ENCODE peak calls at places on chromosomes 5 and 9, in nine cellular contexts. B is A549, N is sigmoid colon, C is ovary, A is heart left ventricle, G is transverse colon, I is prostate gland, Y is uterus, K is HCT116. S is an unnamed sample. For H3K4me1, the result is how much of the 10 kb centered on the place peaks cover.

GRCh38 chr5:55902696-55903095 is 51.5 kb downstream of the IL31RA start:
- DNase-seq in B (no peak), N (no peak), C (no peak), A (no peak), G (no peak), I (no peak), Y (no peak), K (no peak), S (no peak)

GRCh38 chr5:58972301-58972700 is 389.4 kb downstream of the RAB3C start:
- DNase-seq in B (no peak), N (no peak), C (no peak), A (no peak), G (no peak), I (no peak), Y (no peak), K (no peak), S (no peak)

GRCh38 chr5:145554399-145554798 is 280.7 kb downstream of the PRELID2 start:
- DNase-seq in B (no peak), N (no peak), C (no peak), A (no peak), G (no peak), I (no peak), Y (no peak), K (peak), S (no peak)

GRCh38 chr9:2281031-2281802 is 266.1 kb downstream of the SMARCA2 start:
- DNase-seq in B (no peak), N (no peak), C (no peak), A (no peak), G (no peak), I (no peak), Y (no peak), K (no peak), S (no peak)

GRCh38 chr9:77679088-77679487 is 31.0 kb upstream of the GNA14 start:
- DNase-seq in B (no peak), N (no peak), C (no peak), A (no peak), G (no peak), I (no peak), Y (no peak), K (no peak), S (no peak)

GRCh38 chr9:33042528-33042927 is 17.5 kb downstream of the DNAJA1 start:
- DNase-seq in B (no peak), N (no peak), C (no peak), A (no peak), G (no peak), I (no peak), Y (no peak), K (no peak), S (no peak)

GRCh38 chr5:55324815-55325418 is 17.1 kb downstream of the MTREX start:
- DNase-seq in B (peak), N (no peak), C (no peak), A (no peak), G (no peak), I (no peak), Y (no peak), K (peak), S (no peak)

GRCh38 chr9:124377985-124378384 is 37.3 kb downstream of the PSMB7 start:
- DNase-seq in B (no peak), N (no peak), C (no peak), A (no peak), G (no peak), I (no peak), Y (no peak), K (no peak), S (no peak)

GRCh38 chr9:120985759-120986353 is 59.3 kb upstream of the TRAF1 start:
- DNase-seq in B (peak), N (no peak), C (no peak), A (peak), G (no peak), I (peak), Y (no peak), K (peak), S (no peak)

GRCh38 chr5:68247627-68248026 is 32.1 kb downstream of the PIK3R1 start:
- DNase-seq in B (no peak), N (no peak), C (no peak), A (no peak), G (no peak), I (no peak), Y (no peak), K (no peak), S (no peak)
- H3K4me1 ChIP-seq in B (under half), N (half or more), C (under half), A (half or more), G (under half), I (under half), Y (under half), K (under half), S (under half)

GRCh38 chr5:73448451-73449136 is at the start of gene FOXD1:
- DNase-seq in B (peak), N (peak), C (peak), A (peak), G (peak), I (peak), Y (peak), K (peak), S (no peak)
- TF ChIP-seq POLR2A in B (peak), N (no peak), C (no peak), A (no peak), G (no peak), I (no peak), Y (no peak), K (peak), S (no peak)

DNA sequence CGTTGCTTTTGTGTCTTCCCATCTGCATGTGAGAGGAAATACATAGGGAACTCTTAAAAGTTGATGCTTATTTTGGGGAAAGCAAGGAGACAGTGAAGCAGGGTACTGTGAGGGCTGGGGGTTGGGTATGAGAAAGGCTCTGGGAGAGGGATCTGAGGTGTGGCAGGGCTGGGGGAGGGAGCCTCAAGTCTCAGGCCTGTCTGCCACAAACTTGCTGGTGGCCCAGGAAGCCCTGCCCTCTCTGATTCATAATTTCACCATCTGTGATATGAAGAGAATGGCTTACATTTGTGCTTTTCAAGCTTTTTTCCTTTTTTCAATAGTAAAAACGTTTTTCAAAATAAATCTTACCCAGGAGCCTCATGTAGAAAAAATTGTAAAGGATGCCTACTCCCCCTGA is 89.5 kb upstream of the SAP30L start:
- DNase-seq in B (no peak), N (peak), C (no peak), A (no peak), G (no peak), I (no peak), Y (no peak), K (no peak), S (no peak)
- H3K4me1 ChIP-seq in B (half or more), N (under half), C (under half), A (under half), G (under half), I (under half), Y (under half), K (under half), S (under half)

DNA sequence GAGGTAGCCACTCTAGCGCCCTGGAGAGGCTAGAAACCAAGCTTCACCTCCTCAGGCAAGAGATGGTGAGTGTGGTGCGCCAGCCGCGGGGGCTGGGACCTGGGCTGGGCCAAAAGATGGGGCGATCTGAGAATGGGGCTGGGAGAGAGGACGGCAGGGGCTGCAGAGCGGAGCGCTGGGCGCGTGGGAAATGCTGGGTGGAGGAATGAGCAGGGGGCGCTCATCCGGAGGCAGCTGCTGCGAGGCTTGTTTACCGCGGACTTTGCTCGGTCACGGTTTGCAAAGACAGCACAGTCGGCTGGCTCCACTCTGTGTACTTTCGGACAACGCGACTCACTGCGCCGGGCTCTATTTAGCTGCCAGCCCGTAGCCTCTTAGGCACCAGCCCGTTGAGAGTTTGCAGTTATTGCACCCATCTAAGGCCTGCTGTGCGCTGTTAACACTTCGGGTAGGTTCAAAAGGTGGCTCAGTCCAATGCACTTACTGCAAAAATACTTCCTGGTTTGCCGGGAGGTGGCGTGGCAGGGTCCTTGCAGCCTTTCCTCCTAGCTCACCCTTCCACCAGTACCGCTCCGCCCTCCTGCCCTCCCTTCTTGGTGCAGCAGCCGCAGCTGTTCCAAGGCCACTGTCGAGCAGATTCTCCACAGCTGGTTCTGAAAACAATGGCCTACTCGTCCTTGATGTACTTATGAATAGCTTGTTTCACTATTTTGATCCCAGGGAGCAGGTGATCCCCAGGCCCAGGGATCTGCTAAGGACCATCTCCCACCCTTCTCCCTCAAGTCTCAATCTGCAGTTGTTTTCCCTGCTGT is 1.3 kb downstream of the LURAP1L start:
- DNase-seq in B (peak), N (peak), C (peak), A (peak), G (peak), I (peak), Y (peak), K (peak), S (peak)
- TF ChIP-seq POLR2A in B (peak), N (no peak), C (no peak), A (no peak), G (peak), I (peak), Y (no peak), K (no peak), S (no peak)

GRCh38 chr5:150765789-150766149 is 7.0 kb upstream of the DCTN4 start:
- DNase-seq in B (no peak), N (no peak), C (no peak), A (no peak), G (no peak), I (no peak), Y (no peak), K (no peak), S (no peak)

GRCh38 chr5:150766265-150766664 is 7.4 kb upstream of the DCTN4 start:
- DNase-seq in B (no peak), N (no peak), C (no peak), A (no peak), G (no peak), I (no peak), Y (no peak), K (no peak), S (no peak)

GRCh38 chr5:150765019-150765788 is 6.4 kb upstream of the DCTN4 start:
- DNase-seq in B (no peak), N (no peak), C (no peak), A (no peak), G (no peak), I (no peak), Y (no peak), K (no peak), S (no peak)

GRCh38 chr5:150763023-150763793 is 4.4 kb upstream of the DCTN4 start:
- DNase-seq in B (no peak), N (peak), C (peak), A (peak), G (peak), I (peak), Y (peak), K (no peak), S (no peak)

GRCh38 chr5:150764530-150764929 is 5.7 kb upstream of the DCTN4 start:
- DNase-seq in B (no peak), N (no peak), C (no peak), A (no peak), G (no peak), I (no peak), Y (no peak), K (no peak), S (no peak)
- H3K4me1 ChIP-seq in B (under half), N (under half), C (under half), A (under half), G (under half), I (under half), Y (under half), K (under half), S (under half)

GRCh38 chr9:859251-859650 is 17.8 kb downstream of the DMRT1 start:
- DNase-seq in B (no peak), N (no peak), C (no peak), A (no peak), G (no peak), I (no peak), Y (no peak), K (no peak), S (no peak)

GRCh38 chr9:860706-861105 is 19.2 kb downstream of the DMRT1 start:
- DNase-seq in B (no peak), N (no peak), C (no peak), A (no peak), G (no peak), I (no peak), Y (no peak), K (no peak), S (no peak)
- TF ChIP-seq POLR2A in B (no peak), N (no peak), C (no peak), A (no peak), G (no peak), I (no peak), Y (no peak), K (no peak), S (no peak)

GRCh38 chr5:32307769-32308194 is 5.0 kb downstream of the MTMR12 start:
- DNase-seq in B (no peak), N (no peak), C (no peak), A (no peak), G (no peak), I (no peak), Y (no peak), K (no peak), S (no peak)
- H3K4me1 ChIP-seq in B (under half), N (under half), C (under half), A (under half), G (under half), I (under half), Y (under half), K (under half), S (under half)

GRCh38 chr5:181243521-181244307 is at the start of gene RACK1:
- DNase-seq in B (peak), N (peak), C (peak), A (peak), G (peak), I (peak), Y (peak), K (peak), S (peak)
- TF ChIP-seq POLR2A in B (peak), N (peak), C (peak), A (peak), G (peak), I (peak), Y (peak), K (peak), S (peak)

DNA sequence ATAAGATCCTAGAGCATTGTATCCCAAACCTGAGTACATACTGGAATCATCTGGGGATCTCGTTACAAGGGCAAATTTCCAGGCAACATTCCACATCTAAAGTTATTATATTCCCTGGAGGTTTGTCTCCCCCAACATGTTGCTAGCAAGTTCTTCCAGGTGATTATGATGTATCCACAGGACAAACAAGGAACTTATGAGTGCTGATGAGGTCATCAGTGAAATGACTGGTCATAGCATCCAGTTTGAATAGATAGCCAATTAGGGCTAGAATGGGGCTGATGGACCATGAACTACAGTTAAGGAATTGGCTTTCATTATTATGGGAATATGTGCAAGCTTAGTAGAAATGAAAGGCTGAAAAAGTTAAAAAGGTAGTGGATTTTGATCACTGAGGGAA is 115.2 kb downstream of the CWC27 start:
- DNase-seq in B (no peak), N (no peak), C (no peak), A (no peak), G (no peak), I (no peak), Y (no peak), K (no peak), S (no peak)
- H3K4me1 ChIP-seq in B (under half), N (under half), C (under half), A (under half), G (under half), I (under half), Y (under half), K (under half), S (under half)

GRCh38 chr5:173027905-173028304 is 28.2 kb upstream of the CREBRF start:
- DNase-seq in B (no peak), N (peak), C (no peak), A (no peak), G (no peak), I (no peak), Y (no peak), K (no peak), S (no peak)
- TF ChIP-seq POLR2A in B (no peak), N (no peak), C (no peak), A (no peak), G (no peak), I (no peak), Y (no peak), K (no peak), S (no peak)

S was measured in breast epithelium.